ENCODE peak calls at places on chromosomes 3 and 15, in four cellular contexts. R is IMR-90, D is GM12878, N is K562. T is an unnamed sample.

GRCh38 chr3:193884652-193885051 is 251.3 kb upstream of the HES1 start:
- DNase-seq in R (no peak), D (no peak), N (no peak), T (no peak)

GRCh38 chr3:58824285-58824684 is 157.7 kb upstream of the FAM3D start:
- DNase-seq in R (peak), D (no peak), N (peak), T (peak)

GRCh38 chr15:81595752-81596151 is 221.7 kb upstream of the TMC3 start:
- DNase-seq in R (no peak), D (no peak), N (no peak), T (no peak)

GRCh38 chr3:168094877-168095610 is 680 bp downstream of the GOLIM4 start:
- DNase-seq in R (peak), D (peak), N (peak), T (peak)

GRCh38 chr3:10753964-10754363 is 62.1 kb upstream of the SLC6A11 start:
- DNase-seq in R (peak), D (no peak), N (peak), T (peak)

GRCh38 chr3:52774901-52775864 is 2.2 kb upstream of the ITIH1 start:
- DNase-seq in R (no peak), D (no peak), N (no peak), T (peak)

GRCh38 chr3:112634786-112635541 is 6.0 kb downstream of the CCDC80 start:
- DNase-seq in R (peak), D (no peak), N (no peak), T (no peak)

GRCh38 chr3:99111235-99111634 is 209.7 kb upstream of the DCBLD2 start:
- DNase-seq in R (peak), D (no peak), N (no peak), T (no peak)

GRCh38 chr15:64532515-64532914 is 72.1 kb downstream of the ZNF609 start:
- DNase-seq in R (no peak), D (no peak), N (no peak), T (no peak)

GRCh38 chr3:98114264-98114663 is 16.3 kb upstream of the OR5H1 start:
- DNase-seq in R (no peak), D (no peak), N (no peak), T (peak)

GRCh38 chr15:50227076-50227475 is 38.5 kb downstream of the HDC start:
- DNase-seq in R (peak), D (no peak), N (no peak), T (no peak)

GRCh38 chr3:161371441-161372320 is at the start of gene SPTSSB:
- DNase-seq in R (no peak), D (no peak), N (peak), T (peak)

GRCh38 chr3:46845397-46845859 is 17.8 kb downstream of the MYL3 start:
- DNase-seq in R (peak), D (no peak), N (peak), T (no peak)

GRCh38 chr15:72994778-72995177 is 57.5 kb upstream of the NEO1 start:
- DNase-seq in R (no peak), D (no peak), N (no peak), T (no peak)

GRCh38 chr15:55993804-55994539 is 560 bp upstream of the NEDD4 start:
- DNase-seq in R (peak), D (no peak), N (peak), T (peak)

GRCh38 chr15:22262613-22263020 is 182.3 kb downstream of the OR4M2 start:
- DNase-seq in R (no peak), D (no peak), N (no peak), T (no peak)

GRCh38 chr3:58581328-58582091 is 4.3 kb upstream of the FAM107A start:
- DNase-seq in R (no peak), D (no peak), N (no peak), T (no peak)

GRCh38 chr15:90083419-90083818 is 18.8 kb downstream of the IDH2 start:
- DNase-seq in R (no peak), D (no peak), N (no peak), T (no peak)

GRCh38 chr15:57376695-57377477 is 581 bp downstream of the CGNL1 start:
- DNase-seq in R (peak), D (no peak), N (no peak), T (peak)

GRCh38 chr15:28112962-28113361 is 13.8 kb upstream of the OCA2 start:
- DNase-seq in R (no peak), D (no peak), N (no peak), T (no peak)

GRCh38 chr3:87810427-87810826 is 248.4 kb downstream of the CGGBP1 start:
- DNase-seq in R (no peak), D (no peak), N (no peak), T (no peak)

GRCh38 chr3:156681003-156681402 is 6.6 kb downstream of the TIPARP start:
- DNase-seq in R (peak), D (no peak), N (peak), T (peak)

GRCh38 chr3:53318522-53318921 is 28.8 kb downstream of the DCP1A start:
- DNase-seq in R (peak), D (no peak), N (no peak), T (no peak)

GRCh38 chr3:108493862-108494261 is 16.5 kb downstream of the MYH15 start:
- DNase-seq in R (no peak), D (no peak), N (no peak), T (no peak)

GRCh38 chr15:97759363-97759762 is 201.1 kb upstream of the ARRDC4 start:
- DNase-seq in R (no peak), D (no peak), N (peak), T (no peak)

GRCh38 chr3:12545473-12545791 is at the start of gene MKRN2OS:
- DNase-seq in R (peak), D (no peak), N (no peak), T (no peak)

GRCh38 chr3:185645596-185646381 is 59.7 kb downstream of the SENP2 start:
- DNase-seq in R (no peak), D (no peak), N (no peak), T (no peak)

DNA sequence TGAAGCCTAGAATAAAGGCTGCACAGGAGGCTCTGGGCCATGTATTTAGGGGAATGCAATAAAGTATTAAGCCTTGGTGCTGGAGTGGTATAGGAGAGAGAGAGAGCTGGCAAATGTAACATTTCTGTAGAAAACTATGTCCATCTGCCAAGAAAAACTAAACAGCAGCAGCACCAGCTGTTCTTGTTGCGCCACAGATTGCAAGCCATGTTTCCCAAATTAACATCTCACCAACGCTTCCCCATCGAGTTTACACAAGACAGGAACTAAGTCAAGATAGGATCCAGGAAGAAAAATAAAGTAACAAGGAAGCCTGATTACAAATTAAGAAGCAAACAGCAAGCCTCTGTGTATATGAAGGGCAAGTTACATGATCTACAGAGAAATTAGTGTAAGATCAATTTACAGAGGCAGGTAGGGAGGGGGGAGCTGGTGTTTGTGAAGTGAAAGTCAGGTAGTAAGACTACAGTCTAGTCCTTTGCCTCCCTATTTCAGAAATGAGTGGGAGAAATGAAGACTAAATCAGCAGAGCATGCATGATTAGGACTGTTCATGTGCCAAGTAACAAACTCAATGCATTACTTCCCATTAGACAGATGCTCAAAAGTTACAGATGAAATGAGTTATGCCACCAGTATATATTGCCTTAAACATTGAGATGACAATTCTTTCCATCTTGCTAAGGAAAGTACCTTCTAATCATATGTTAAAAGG is 900.5 kb downstream of the EPHA3 start:
- DNase-seq in R (peak), D (no peak), N (no peak), T (no peak)
- TF ChIP-seq CEBPB in R (no peak), D (no peak), N (no peak), T (no peak)

GRCh38 chr3:100225193-100225592 is 35.6 kb upstream of the TBC1D23 start:
- DNase-seq in R (no peak), D (no peak), N (no peak), T (no peak)
- TF ChIP-seq MXI1 in R (no peak), D (no peak), N (no peak), T (no peak)

DNA sequence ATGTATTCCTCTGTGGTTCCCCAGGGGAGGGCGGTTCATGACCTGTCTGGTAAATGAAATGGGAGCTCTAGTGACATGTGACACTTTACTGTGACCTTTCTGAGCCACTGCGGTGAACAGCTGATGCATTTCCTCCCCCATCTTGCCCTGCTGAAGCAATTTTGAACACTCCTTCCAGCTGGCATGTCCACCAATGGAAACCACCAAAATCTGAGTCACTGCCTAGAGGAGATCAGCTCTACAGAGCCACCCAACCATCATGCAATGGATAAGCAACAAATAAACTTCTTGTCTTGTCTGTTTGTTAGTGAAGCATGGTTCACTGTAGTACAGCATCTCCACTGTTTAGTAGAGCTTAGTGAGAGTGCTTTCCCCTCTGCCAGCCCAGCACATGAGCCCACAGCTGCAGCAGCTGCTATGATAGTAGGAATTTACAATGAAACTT is 479.5 kb downstream of the NTRK3 start:
- DNase-seq in R (peak), D (no peak), N (peak), T (no peak)
- TF ChIP-seq CEBPB in R (peak), D (no peak), N (no peak), T (no peak)

GRCh38 chr3:164278550-164278949 is 799.7 kb downstream of the SI start:
- DNase-seq in R (no peak), D (no peak), N (no peak), T (no peak)
- TF ChIP-seq MXI1 in R (no peak), D (no peak), N (no peak), T (no peak)

DNA sequence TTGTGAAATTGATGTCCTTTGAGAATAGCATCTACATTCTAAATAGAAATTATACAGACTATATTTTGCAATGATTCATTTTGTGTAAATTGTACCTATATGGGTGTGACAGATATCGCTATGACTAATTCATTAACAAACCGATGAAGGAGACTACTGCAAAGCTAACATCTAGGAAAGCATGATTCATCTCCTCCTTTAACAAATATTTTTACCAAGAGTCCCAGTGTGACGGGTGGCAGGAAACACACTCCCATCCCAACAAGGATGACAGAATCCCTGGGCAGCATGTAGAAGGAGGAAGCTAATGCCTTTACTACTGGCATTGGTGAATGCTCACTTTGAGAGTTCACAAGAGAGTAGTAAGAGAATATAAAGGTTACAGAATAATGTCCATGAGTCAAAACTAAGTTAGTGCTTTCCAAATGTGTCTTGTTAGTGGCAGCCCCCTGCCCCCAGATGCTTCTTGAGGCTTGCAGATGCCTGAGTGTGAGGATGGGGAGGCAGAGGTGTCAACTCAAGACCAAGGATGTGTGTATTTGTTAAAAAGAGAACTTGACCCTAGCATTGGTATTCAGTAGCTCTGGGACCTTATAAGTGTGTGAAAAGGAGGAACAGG is 180.6 kb downstream of the FMN1 start:
- DNase-seq in R (peak), D (no peak), N (no peak), T (no peak)
- TF ChIP-seq CEBPB in R (peak), D (no peak), N (no peak), T (no peak)

GRCh38 chr3:95217661-95218060 is 1154.8 kb downstream of the NSUN3 start:
- DNase-seq in R (no peak), D (no peak), N (no peak), T (no peak)
- TF ChIP-seq MXI1 in R (no peak), D (no peak), N (no peak), T (no peak)

DNA sequence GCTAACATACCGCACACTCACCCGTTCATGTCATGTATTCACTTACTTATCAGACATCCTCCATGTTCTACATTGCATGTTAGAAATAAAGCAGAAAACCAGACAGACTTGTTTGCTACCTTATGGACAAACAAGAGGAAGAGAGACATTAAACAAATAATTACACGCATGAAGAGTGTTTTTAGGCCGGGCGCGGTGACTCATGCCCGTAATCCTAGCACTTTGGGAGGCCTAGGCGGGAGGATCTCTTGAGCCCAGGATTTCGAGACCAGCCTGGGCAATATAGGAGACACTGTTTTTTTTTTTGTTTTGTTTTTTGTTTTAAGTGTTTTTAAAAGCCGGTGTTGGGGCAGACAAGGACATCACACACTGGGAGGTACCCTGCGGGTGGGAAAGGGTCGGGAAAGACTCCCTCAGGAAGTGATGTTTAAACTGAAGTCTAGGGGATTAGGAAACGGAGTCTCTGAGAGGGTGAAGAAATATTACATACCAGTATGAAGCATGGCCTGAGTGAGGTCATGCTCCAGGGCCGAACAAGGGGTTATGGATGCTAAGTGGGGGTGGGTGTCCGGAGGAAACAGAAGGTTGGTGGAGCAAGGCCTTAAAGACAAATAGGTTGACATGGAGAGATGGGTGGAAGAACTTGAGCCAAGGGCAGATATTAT is 2.1 kb upstream of the USP3 start:
- DNase-seq in R (peak), D (no peak), N (no peak), T (peak)
- TF ChIP-seq CEBPB in R (peak), D (no peak), N (no peak), T (peak)

DNA sequence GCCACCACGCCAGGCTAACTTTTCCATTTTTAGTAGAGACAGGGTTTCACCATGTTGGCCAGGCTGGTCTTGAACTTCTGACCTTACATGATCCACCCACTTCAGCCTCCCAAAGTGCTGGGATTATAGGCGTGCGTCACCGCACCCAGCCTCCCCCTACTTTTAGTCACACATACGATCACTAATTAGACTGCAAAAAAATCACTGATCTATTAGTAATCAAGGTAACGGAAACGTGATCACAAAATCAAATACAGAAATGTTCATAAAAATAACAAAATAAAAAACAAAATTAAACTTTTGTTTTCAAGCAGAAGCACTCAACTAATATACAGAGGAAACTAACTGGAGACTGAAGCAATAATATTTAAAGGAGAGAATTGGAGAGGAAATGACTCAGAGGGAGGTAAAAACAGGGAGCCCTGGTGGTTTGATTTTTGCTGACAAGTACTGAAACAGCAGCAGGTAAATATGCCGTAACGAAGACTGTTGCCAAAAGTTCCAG is 4.6 kb downstream of the WDR53 start:
- DNase-seq in R (peak), D (no peak), N (peak), T (no peak)
- TF ChIP-seq MXI1 in R (no peak), D (no peak), N (no peak), T (no peak)

DNA sequence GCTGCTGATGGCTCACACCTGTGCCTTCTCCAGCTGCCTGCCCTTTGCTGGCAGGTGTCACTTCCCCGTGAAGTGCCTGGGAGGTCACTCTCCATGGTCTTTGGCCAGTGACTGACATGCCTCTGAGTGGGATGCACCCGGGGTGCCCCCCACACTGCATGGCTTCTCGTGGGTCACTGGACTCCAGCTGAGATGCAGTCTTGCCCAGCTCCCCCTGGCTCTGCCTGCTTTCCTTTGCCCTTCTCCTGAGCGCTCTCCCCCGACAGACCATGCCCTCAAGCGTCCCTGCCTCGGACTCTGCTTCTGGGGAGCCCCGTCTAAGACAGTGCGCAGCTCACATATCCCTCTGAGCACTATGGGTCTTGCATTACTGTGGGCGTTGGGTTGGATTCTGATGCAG is 14.4 kb downstream of the FBLN2 start:
- DNase-seq in R (no peak), D (no peak), N (no peak), T (no peak)
- TF ChIP-seq CEBPB in R (no peak), D (no peak), N (no peak), T (no peak)

GRCh38 chr15:74615313-74616019 is at the start of gene CLK3:
- DNase-seq in R (peak), D (peak), N (peak), T (peak)

GRCh38 chr15:74614744-74615312 is 808 bp upstream of the CLK3 start:
- DNase-seq in R (peak), D (peak), N (peak), T (no peak)

GRCh38 chr15:74613953-74614743 is 1.5 kb upstream of the CLK3 start:
- DNase-seq in R (no peak), D (no peak), N (no peak), T (no peak)

GRCh38 chr15:74616996-74617395 is 1.4 kb downstream of the CLK3 start:
- DNase-seq in R (no peak), D (no peak), N (peak), T (no peak)

GRCh38 chr15:74616020-74616939 is 644 bp downstream of the CLK3 start:
- DNase-seq in R (peak), D (no peak), N (peak), T (peak)
- TF ChIP-seq MXI1 in R (no peak), D (no peak), N (no peak), T (no peak)